ENCODE peak calls at places on chromosomes 4 and X, in seven cellular contexts. L is esophagus squamous epithelium, V is ovary, Y is RWPE2, G is AG10803, Z is adrenal gland, F is stomach. N is an unnamed sample.

GRCh38 chr4:26930964-26931363 is 70.3 kb downstream of the STIM2 start:
- DNase-seq in Y (no peak), G (no peak), V (no peak), L (no peak), F (no peak), Z (no peak), N (peak)

GRCh38 chr4:151045907-151046306 is 30.8 kb upstream of the LRBA start:
- DNase-seq in L (no peak), Y (no peak), Z (no peak), G (no peak), F (no peak), V (no peak), N (peak)

GRCh38 chrX:45172890-45173289 is 27.8 kb downstream of the DIPK2B start:
- DNase-seq in G (peak), Y (no peak), V (no peak), L (no peak), F (no peak), Z (peak), N (peak)

GRCh38 chr4:173545440-173545839 is 15.4 kb upstream of the HAND2 start:
- DNase-seq in L (no peak), G (no peak), Z (no peak), F (no peak), Y (no peak), V (no peak), N (no peak)

GRCh38 chrX:9688833-9689232 is 76.8 kb downstream of the GPR143 start:
- DNase-seq in Y (no peak), F (no peak), V (no peak), G (no peak), Z (no peak), L (no peak), N (no peak)

GRCh38 chr4:36027203-36027602 is 217.1 kb downstream of the ARAP2 start:
- DNase-seq in G (no peak), Y (no peak), Z (no peak), V (no peak), L (no peak), F (no peak), N (no peak)

GRCh38 chrX:15939737-15940136 is 85.1 kb upstream of the AP1S2 start:
- DNase-seq in F (no peak), Z (no peak), L (no peak), Y (no peak), V (no peak), G (no peak), N (no peak)

GRCh38 chrX:24838624-24839023 is 144.9 kb downstream of the POLA1 start:
- DNase-seq in V (no peak), G (peak), F (no peak), L (no peak), Y (no peak), Z (peak), N (peak)

GRCh38 chr4:56434599-56435000 is 815 bp downstream of the PPAT start:
- DNase-seq in G (peak), Y (no peak), F (peak), L (no peak), Z (no peak), V (no peak), N (no peak)

GRCh38 chr4:142463195-142463594 is 382.9 kb downstream of the INPP4B start:
- DNase-seq in Z (no peak), L (no peak), F (no peak), V (no peak), G (no peak), Y (no peak), N (no peak)

GRCh38 chr4:78552398-78553396 is 1.1 kb downstream of the ANXA3 start:
- DNase-seq in F (no peak), V (no peak), G (no peak), Y (peak), Z (no peak), L (no peak), N (peak)

DNA sequence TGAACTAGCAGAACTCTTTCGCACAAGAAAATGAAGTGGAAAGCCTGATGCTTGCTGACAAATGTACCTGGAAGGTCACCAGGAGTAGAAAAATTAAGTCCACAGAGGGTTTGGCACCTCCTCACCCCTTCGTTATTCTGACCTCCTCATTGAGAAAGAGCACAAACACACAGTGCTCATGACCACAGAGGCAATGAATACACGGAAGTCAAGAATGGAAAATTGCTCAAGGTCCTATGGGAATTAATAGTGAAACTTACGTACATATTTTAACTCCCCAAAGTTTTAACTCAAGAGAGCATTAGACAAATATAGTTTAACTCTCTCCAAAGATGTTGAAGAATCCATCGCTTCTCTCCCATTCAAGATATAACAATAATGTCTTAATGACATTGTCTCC is 83.6 kb upstream of the CAMK2D start:
- DNase-seq in Y (no peak), G (no peak), F (no peak), L (no peak), V (no peak), Z (no peak), N (no peak)
- H3K4me3 ChIP-seq in Y (no peak), G (no peak), F (no peak), L (no peak), V (no peak), Z (no peak), N (no peak)

DNA sequence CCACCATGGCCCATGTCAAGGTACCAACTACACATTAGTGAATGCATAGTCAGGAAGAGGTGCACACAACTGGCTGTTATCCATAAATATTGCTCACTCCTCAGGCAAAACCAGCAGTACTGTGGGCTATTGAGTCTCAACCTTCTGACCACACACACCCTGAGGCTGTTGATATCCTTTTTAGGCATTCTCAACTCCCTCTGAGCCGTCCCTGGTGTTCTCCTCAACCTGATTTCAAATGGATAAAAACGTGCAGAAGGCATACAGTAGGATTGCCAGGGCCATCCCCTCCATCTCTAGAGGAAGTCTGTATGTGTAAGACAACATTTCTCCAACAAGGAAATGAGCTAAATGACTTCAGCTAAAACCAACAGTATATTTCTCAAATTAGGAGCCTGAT is 98.7 kb upstream of the KLHL13 start:
- DNase-seq in Z (no peak), G (no peak), V (no peak), Y (no peak), L (no peak), F (no peak), N (no peak)
- H3K4me3 ChIP-seq in Z (no peak), G (no peak), V (no peak), Y (no peak), L (no peak), F (no peak), N (no peak)

GRCh38 chr4:76199664-76200211 is 13.9 kb downstream of the SCARB2 start:
- DNase-seq in F (peak), Z (no peak), Y (no peak), G (no peak), L (no peak), V (no peak), N (peak)

GRCh38 chr4:76198411-76199237 is 15.0 kb downstream of the SCARB2 start:
- DNase-seq in Z (peak), L (no peak), G (peak), V (peak), Y (no peak), F (peak), N (no peak)

GRCh38 chr4:76195326-76195725 is 18.3 kb downstream of the SCARB2 start:
- DNase-seq in V (no peak), F (no peak), L (no peak), G (no peak), Z (no peak), Y (no peak), N (no peak)

GRCh38 chr4:76197001-76197743 is 16.5 kb downstream of the SCARB2 start:
- DNase-seq in Y (no peak), Z (no peak), F (no peak), L (no peak), G (peak), V (no peak), N (no peak)

DNA sequence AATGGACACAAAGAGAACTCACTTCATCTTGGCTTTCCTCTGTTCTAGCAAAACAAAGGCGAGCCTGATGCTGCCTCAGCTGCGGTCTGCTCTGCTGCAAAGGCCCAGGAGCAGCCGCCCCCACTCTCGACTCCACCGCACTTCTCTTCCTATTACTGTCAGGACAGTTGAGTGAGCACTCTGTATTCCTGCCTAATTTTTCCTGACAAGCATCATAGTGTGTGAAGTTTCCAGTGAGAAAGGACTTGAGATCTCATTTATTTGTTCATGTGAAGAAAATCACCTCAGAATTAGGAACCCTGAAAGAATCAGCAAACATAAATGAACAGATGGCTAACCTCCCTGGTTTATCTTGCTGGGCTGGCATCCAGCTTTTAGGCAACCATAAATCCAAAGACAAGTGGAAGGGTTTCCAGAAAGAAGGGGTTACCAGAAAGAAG is 15.6 kb downstream of the SCARB2 start:
- DNase-seq in Z (peak), L (no peak), G (peak), F (no peak), Y (no peak), V (peak), N (no peak)
- H3K4me3 ChIP-seq in Z (no peak), L (peak), G (no peak), F (no peak), Y (no peak), V (no peak), N (no peak)

GRCh38 chr4:82839624-82840023 is 41.0 kb upstream of the SCD5 start:
- DNase-seq in Z (no peak), Y (no peak), F (no peak), L (no peak), G (no peak), V (no peak), N (no peak)

DNA sequence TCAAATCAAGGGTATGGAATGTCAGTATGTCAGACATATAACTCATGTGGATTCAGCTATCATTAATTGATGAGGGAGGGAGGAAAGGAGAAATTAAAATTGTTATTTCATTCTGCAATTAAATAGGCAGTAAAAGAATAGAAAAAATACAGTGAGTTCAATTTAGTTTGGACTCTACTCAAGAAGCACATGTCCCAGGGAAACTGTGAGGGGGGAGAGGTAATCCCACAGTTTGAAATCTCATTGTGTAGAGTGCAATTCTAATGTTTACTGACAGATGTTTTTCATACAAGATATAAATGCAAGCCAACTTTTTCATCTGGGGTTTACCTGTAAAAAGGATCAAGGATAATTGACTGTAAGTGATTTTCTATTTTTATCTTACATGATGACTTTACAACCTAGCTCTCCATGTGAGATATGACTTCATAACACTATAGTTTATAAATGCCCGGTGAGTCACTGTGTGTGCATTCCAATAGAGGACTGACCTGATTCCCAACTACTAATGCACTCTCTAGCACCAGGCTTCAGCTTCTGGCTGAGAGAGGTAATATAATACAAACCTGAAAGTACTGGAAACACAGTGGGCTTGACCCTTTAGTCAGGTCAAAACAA is 35.2 kb upstream of the SCD5 start:
- DNase-seq in G (peak), Z (peak), Y (no peak), V (no peak), F (no peak), L (no peak), N (no peak)
- H3K4me3 ChIP-seq in G (no peak), Z (no peak), Y (no peak), V (no peak), F (no peak), L (no peak), N (no peak)

GRCh38 chr4:125681240-125681639 is 366.5 kb downstream of the FAT4 start:
- DNase-seq in G (no peak), L (no peak), Z (no peak), F (no peak), V (no peak), Y (no peak), N (peak)
- H3K4me3 ChIP-seq in G (no peak), L (no peak), Z (no peak), F (no peak), V (no peak), Y (no peak), N (no peak)

DNA sequence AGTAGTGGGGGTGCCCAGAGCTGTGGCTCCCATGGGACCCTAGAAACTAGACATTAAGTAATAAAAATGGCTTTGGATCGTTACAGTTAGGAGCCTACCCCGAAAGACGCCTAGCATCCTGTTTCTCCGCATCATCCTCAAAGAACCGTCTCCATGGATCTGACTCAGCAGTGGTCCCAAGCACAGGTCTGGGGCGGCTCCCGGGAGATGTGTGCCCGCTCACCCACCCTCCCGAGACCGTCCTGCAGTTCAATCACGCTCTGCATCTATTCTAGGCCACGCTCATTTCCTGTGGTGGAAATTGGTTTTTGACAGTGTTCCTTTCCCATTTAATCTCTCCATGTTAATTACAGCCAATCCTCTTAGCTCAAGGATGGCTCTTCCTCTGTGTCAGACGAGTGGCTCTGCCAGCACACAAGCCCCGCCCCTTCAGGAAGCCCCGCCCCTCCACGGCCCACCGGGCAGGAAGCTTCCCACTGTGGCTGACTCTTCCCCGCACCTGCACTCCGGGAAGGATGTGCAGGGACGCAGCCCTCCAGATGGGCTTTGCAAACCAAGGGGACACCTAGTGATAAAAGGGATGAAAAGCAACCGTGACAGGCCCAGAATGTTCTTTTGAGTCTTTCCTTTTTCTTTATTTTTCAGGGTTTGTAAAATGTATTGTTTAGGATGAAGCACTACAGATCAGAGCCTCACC is 34.5 kb upstream of the HELT start:
- DNase-seq in L (no peak), Y (no peak), Z (peak), V (peak), G (peak), F (peak), N (peak)
- H3K4me3 ChIP-seq in L (peak), Y (no peak), Z (no peak), V (no peak), G (no peak), F (no peak), N (no peak)

GRCh38 chrX:17077349-17077748 is 130.9 kb downstream of the REPS2 start:
- DNase-seq in V (no peak), Y (no peak), Z (no peak), F (no peak), G (peak), L (no peak), N (no peak)
- H3K4me3 ChIP-seq in V (no peak), Y (no peak), Z (no peak), F (no peak), G (no peak), L (no peak), N (no peak)

N was measured in H7.